ENCODE peak calls at places on chromosomes 2 and 18, in seven cellular contexts. Q, W, N, U, M, B and R are unnamed samples.
A peak's percentile ranks its signal among the peaks of the same experiment; 100 is the strongest.

GRCh38 chr18:395481-396250 is 104.8 kb downstream of the COLEC12 start:
- DNase-seq in N (no peak), W (no peak), M (peak; percentile 42), B (no peak), Q (peak; percentile 40), U (no peak), R (no peak)

GRCh38 chr2:177758591-177759371 is 313.8 kb downstream of the PDE11A start:
- DNase-seq in M (peak; percentile 28), U (no peak), Q (no peak), W (no peak), N (peak; percentile 45), B (peak; percentile 41), R (peak; percentile 15)

GRCh38 chr2:235661136-235661535 is 167.3 kb downstream of the AGAP1 start:
- DNase-seq in U (no peak), B (no peak), M (no peak), Q (no peak), W (no peak), N (no peak), R (no peak)

GRCh38 chr2:231648579-231649174 is 56.0 kb downstream of the TEX44 start:
- DNase-seq in U (no peak), M (no peak), W (peak; percentile 62), N (no peak), Q (peak; percentile 61), B (peak; percentile 78), R (peak; percentile 56)

GRCh38 chr2:118310016-118310877 is 222.0 kb downstream of the INSIG2 start:
- DNase-seq in U (peak; percentile 82), Q (no peak), M (peak; percentile 15), N (peak; percentile 67), B (no peak), W (no peak), R (no peak)

GRCh38 chr2:57371186-57371585 is 675.4 kb upstream of the VRK2 start:
- DNase-seq in N (no peak), M (no peak), B (no peak), Q (no peak), W (no peak), U (no peak), R (no peak)

GRCh38 chr2:204871246-204871953 is 326.1 kb downstream of the PARD3B start:
- DNase-seq in B (no peak), W (peak; percentile 3), U (no peak), M (no peak), N (no peak), Q (no peak), R (no peak)

GRCh38 chr2:145957929-145958328 is 1438.0 kb upstream of the ZEB2 start:
- DNase-seq in B (no peak), U (no peak), Q (no peak), N (no peak), W (no peak), M (no peak), R (no peak)

GRCh38 chr2:67917332-67918054 is 145.3 kb downstream of the C1D start:
- DNase-seq in N (no peak), W (peak; percentile 28), M (no peak), B (no peak), U (no peak), Q (no peak), R (peak; percentile 49)

GRCh38 chr18:55588001-55588875 is at the start of gene TCF4:
- DNase-seq in U (peak; percentile 83), Q (peak; percentile 27), W (peak; percentile 12), M (peak; percentile 42), B (no peak), N (peak; percentile 63), R (peak; percentile 10)
- TF ChIP-seq POLR2A in U (no peak), Q (no peak), W (no peak), M (no peak), B (no peak), N (no peak), R (peak; percentile 42)

DNA sequence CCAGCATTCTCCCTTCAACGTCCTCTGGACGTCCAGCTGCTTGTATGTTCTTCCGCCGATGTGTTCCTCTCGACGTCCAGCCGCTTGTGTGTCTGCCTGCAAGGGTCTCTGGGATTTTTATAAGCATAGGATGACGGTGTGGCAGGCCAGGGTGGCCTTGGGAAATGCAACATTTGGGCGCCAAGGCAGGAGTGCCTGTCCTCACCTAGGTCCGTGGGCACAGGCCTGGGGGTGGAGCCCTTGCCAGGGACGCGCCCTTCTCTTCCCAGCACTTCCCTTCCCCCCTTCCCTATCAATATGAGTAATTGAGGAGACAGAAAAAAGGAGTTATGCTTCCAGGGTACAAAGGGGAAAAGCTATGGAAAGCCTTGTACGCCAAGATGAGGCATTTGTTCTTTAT is 6.4 kb downstream of the NLRC4 start:
- DNase-seq in Q (no peak), U (peak; percentile 28), N (no peak), M (no peak), B (no peak), W (no peak), R (no peak)
- TF ChIP-seq POLR2A in Q (no peak), U (no peak), N (no peak), M (no peak), B (no peak), W (no peak), R (no peak)

GRCh38 chr2:10122500-10123280 is at the start of gene RRM2:
- DNase-seq in N (peak; percentile 98), M (peak; percentile 85), B (peak; percentile 91), Q (peak; percentile 91), U (peak; percentile 93), W (peak; percentile 97), R (peak; percentile 86)
- TF ChIP-seq POLR2A in N (peak; percentile 99), M (no peak), B (peak; percentile 95), Q (no peak), U (no peak), W (peak; percentile 91), R (peak; percentile 98)

DNA sequence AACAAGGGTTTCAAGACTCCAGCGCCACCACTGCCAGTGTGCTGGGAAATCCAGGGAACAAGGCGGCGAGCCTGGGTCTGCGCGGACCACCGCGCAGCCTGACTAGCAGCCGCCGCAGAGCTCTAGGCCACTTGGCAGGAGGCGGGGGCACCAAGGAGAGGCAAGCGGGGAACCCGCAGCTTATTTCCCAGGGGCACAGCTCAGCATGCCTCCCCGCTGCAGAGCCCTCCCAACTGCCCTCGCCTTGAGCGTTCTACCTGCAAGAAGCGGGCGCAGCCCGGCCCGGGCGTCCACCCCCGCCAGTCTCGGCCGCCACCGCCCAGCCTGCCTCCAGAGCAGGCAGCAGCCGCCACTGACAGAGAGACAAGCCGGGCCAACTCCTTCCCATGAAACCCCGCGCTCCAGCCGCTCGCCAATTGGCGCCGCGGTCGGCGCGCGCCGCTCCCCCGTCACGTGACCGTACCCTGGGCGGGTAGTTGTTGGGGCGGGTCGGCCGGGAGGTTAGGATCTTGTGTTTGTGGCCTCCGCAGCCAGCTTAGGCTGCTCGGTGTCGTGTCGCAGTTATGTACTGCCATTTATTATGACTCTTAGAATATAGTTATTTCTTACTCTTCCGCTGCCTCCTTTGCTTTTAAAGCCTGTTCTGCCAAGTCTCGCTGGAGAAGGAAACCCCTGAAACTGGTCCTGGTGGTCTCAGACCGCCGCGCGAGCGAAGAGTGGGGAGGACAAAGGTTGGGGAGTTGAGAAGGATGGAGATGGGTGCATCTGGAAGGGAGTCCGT is at the start of gene LNPK:
- DNase-seq in M (peak; percentile 89), Q (peak; percentile 92), B (peak; percentile 55), W (peak; percentile 87), U (peak; percentile 94), N (peak; percentile 98), R (peak; percentile 84)
- TF ChIP-seq POLR2A in M (peak; percentile 77), Q (peak; percentile 92), B (peak; percentile 77), W (peak; percentile 67), U (peak; percentile 54), N (peak; percentile 94), R (peak; percentile 85)